ENCODE peak calls at places on chromosomes 5 and 9, in four cellular contexts. K, L, X and O are unnamed samples.

GRCh38 chr9:16030513-16031185 is 477.8 kb downstream of the CCDC171 start:
- DNase-seq in K (no peak), L (peak; percentile 77), X (peak; percentile 74), O (peak; percentile 93)

GRCh38 chr5:109324351-109324750 is 85.4 kb downstream of the PJA2 start:
- DNase-seq in K (no peak), L (no peak), X (no peak), O (no peak)

GRCh38 chr5:151740336-151740942 is 18.0 kb downstream of the ATOX1 start:
- DNase-seq in K (peak; percentile 54), L (peak; percentile 96), X (no peak), O (peak; percentile 77)

GRCh38 chr5:36090033-36090432 is 23.4 kb upstream of the UGT3A2 start:
- DNase-seq in K (no peak), L (peak; percentile 32), X (no peak), O (no peak)

GRCh38 chr9:121299467-121300282 is 31.7 kb downstream of the GSN start:
- DNase-seq in K (peak; percentile 53), L (peak; percentile 47), X (no peak), O (no peak)

GRCh38 chr5:18560602-18561001 is 926.3 kb downstream of the TAF11L14 start:
- DNase-seq in K (no peak), L (no peak), X (no peak), O (no peak)

GRCh38 chr9:118961857-118962256 is 407.4 kb downstream of the BRINP1 start:
- DNase-seq in K (no peak), L (peak; percentile 1), X (peak; percentile 97), O (peak; percentile 89)

GRCh38 chr9:135329571-135330306 is 149.8 kb upstream of the PPP1R26 start:
- DNase-seq in K (no peak), L (no peak), X (no peak), O (no peak)

GRCh38 chr9:88477300-88477751 is 57.7 kb upstream of the NXNL2 start:
- DNase-seq in K (no peak), L (peak; percentile 80), X (peak; percentile 91), O (peak; percentile 96)

GRCh38 chr5:144896473-144896872 is 725.8 kb downstream of the KCTD16 start:
- DNase-seq in K (no peak), L (no peak), X (no peak), O (no peak)

GRCh38 chr5:168311061-168311566 is 19.7 kb downstream of the WWC1 start:
- DNase-seq in K (no peak), L (no peak), X (no peak), O (no peak)

GRCh38 chr5:160175438-160176218 is 53.7 kb upstream of the FABP6 start:
- DNase-seq in K (peak; percentile 22), L (peak; percentile 40), X (peak; percentile 26), O (no peak)

GRCh38 chr9:124880501-124880900 is 18.6 kb downstream of the ARPC5L start:
- DNase-seq in K (no peak), L (no peak), X (no peak), O (no peak)

GRCh38 chr9:126613656-126614055 is at the start of gene LMX1B:
- DNase-seq in K (peak; percentile 51), L (peak; percentile 28), X (no peak), O (no peak)
- H3K4me3 ChIP-seq in K (no peak within 1 kb of the TSS), L (no peak within 1 kb of the TSS), X (no peak within 1 kb of the TSS), O (no peak within 1 kb of the TSS)

DNA sequence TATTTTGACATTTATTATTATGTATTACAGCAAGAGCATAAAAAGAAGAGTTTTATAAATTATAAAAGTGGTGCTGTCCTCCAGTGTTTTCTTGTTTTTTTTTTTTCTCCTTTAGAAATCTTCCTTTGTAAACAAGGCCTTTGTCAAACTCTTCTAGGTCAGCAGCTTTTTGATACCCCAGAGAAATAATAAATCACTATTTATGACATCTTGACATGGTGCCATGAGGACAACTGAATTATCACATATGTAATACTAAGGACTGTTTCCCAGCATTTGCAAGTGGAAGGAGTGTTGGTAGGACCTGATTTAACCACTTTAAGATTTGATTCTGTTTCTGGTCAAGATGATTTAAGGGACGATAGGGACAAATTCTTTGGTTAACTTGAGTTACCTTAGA is 4.6 kb downstream of the SMARCA2 start:
- DNase-seq in K (no peak), L (no peak), X (no peak), O (no peak)
- H3K4me3 ChIP-seq in K (no peak overlapping the region), L (no peak overlapping the region), X (no peak overlapping the region), O (no peak overlapping the region)

GRCh38 chr5:55991768-55992486 is 2.8 kb downstream of the IL6ST start:
- DNase-seq in K (no peak), L (peak; percentile 36), X (no peak), O (no peak)
- H3K4me3 ChIP-seq in K (no peak overlapping the region), L (peak overlapping the region; percentile 94), X (peak overlapping the region; percentile 76), O (no peak overlapping the region)

DNA sequence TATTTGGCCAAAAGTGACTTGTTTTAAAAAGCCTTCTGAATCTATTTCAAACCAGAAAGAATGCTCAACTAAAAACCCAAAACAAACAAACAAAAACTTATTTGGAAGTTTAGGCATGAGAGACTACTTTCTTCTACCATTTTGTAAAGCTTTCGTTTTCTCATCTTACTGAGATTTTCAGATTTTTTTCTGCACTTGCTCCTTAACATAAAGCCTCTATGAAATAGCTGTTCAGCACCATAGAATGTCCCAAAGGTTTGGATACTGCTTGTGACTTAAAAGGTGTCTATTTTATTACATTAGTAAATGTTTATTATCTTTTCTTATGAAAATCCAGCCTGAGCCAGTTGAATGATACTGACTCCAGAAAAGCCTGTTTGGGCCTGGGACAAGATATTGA is 292.5 kb downstream of the ZSWIM6 start:
- DNase-seq in K (no peak), L (no peak), X (no peak), O (no peak)
- H3K4me3 ChIP-seq in K (no peak overlapping the region), L (no peak overlapping the region), X (no peak overlapping the region), O (no peak overlapping the region)

GRCh38 chr5:37667846-37668245 is 172.0 kb downstream of the GDNF start:
- DNase-seq in K (no peak), L (no peak), X (no peak), O (no peak)

GRCh38 chr5:37664551-37664950 is 175.3 kb downstream of the GDNF start:
- DNase-seq in K (no peak), L (no peak), X (no peak), O (no peak)

GRCh38 chr5:37667430-37667829 is 172.4 kb downstream of the GDNF start:
- DNase-seq in K (no peak), L (no peak), X (no peak), O (no peak)

GRCh38 chr5:37665272-37665671 is 174.6 kb downstream of the GDNF start:
- DNase-seq in K (no peak), L (peak; percentile 46), X (no peak), O (no peak)

DNA sequence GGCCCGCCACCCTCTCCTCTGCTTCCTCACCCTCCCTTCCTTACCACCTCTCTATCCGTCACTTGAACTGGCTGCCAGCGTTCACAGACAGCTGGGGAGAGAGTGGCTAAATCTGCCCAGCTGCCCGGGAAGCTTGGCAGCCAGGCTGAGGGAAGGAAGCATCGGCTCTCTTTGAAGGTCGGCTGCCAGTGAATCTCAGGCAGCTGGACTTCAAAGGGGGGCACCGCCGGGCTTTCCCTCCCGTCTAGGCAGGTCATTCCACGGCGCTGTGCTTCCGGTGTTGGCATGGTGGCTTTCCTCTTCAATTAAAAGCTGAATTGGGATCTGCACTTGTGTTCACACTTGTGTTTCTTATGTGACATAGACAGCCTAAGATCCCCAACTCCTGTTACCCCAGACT is 174.0 kb downstream of the GDNF start:
- DNase-seq in K (peak; percentile 79), L (peak; percentile 22), X (no peak), O (peak; percentile 23)
- H3K4me3 ChIP-seq in K (no peak overlapping the region), L (no peak overlapping the region), X (no peak overlapping the region), O (no peak overlapping the region)